ENCODE peak calls at places on chromosome 2, in four cellular contexts. One of them, this sample, is unnamed.

GRCh38 chr2:98823196-98824166 is 92.5 kb upstream of the MGAT4A start:
- DNase-seq in dorsolateral prefrontal cortex: no peak
- DNase-seq in cardiac muscle cell: no peak
- DNase-seq in pancreas: no peak
- DNase-seq in this sample: no peak

GRCh38 chr2:222038086-222038802 is 260.6 kb downstream of the PAX3 start:
- DNase-seq in dorsolateral prefrontal cortex: no peak
- DNase-seq in cardiac muscle cell: peak
- DNase-seq in pancreas: no peak
- DNase-seq in this sample: no peak

GRCh38 chr2:235496239-235496621 is 2.4 kb downstream of the AGAP1 start:
- DNase-seq in dorsolateral prefrontal cortex: no peak
- DNase-seq in cardiac muscle cell: no peak
- DNase-seq in pancreas: no peak
- DNase-seq in this sample: no peak

GRCh38 chr2:20071397-20072383 is 20.3 kb upstream of the LAPTM4A start:
- DNase-seq in dorsolateral prefrontal cortex: no peak
- DNase-seq in cardiac muscle cell: no peak
- DNase-seq in pancreas: peak
- DNase-seq in this sample: no peak

GRCh38 chr2:207879536-207879935 is 109.8 kb upstream of the FZD5 start:
- DNase-seq in dorsolateral prefrontal cortex: no peak
- DNase-seq in cardiac muscle cell: no peak
- DNase-seq in pancreas: no peak
- DNase-seq in this sample: no peak

GRCh38 chr2:228657807-228658402 is 476.4 kb upstream of the SPHKAP start:
- DNase-seq in dorsolateral prefrontal cortex: no peak
- DNase-seq in cardiac muscle cell: peak
- DNase-seq in pancreas: no peak
- DNase-seq in this sample: no peak

GRCh38 chr2:231711677-231712461 is 3.5 kb downstream of the PTMA start:
- DNase-seq in dorsolateral prefrontal cortex: no peak
- DNase-seq in cardiac muscle cell: no peak
- DNase-seq in pancreas: no peak
- DNase-seq in this sample: no peak

GRCh38 chr2:201208563-201209252 is 25.8 kb downstream of the CASP10 start:
- DNase-seq in dorsolateral prefrontal cortex: no peak
- DNase-seq in cardiac muscle cell: no peak
- DNase-seq in pancreas: no peak
- DNase-seq in this sample: peak

DNA sequence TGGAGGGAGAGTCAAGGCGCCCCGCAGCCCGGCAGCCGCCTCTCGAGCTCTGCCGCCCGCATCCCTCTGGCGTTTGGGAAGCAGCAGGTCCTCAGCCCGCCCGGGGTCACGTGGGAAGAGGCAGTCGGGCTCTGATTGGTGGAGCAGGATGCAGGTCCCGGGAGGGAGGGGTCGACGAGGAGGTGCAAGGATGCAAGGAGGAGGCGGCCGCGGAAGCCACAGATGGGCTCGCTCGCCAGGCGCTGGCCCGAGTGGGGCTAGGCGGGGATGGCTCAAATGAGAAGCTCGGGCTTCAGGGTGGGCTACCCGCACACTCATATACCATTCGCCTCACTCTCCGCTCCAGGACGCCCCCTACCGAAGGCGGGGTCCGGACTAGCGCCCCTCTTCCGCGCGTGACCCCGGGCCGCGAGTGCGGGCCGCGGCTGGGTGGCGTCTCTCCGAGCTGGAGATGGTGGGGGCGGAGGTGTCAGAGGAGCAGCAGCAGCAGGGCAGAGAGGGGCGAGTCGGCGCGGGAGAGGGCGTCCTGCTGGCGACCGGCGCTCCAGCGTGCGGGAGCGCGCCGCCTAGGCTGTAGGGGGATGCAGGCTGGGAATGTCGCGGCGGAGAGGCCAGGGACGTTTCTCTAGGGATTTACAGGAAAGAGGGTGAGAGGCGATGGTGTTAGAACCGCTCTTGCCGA is at the start of gene TMEFF2:
- DNase-seq in dorsolateral prefrontal cortex: peak
- DNase-seq in cardiac muscle cell: peak
- DNase-seq in pancreas: no peak
- DNase-seq in this sample: peak
- TF ChIP-seq CTCF in dorsolateral prefrontal cortex: peak
- TF ChIP-seq CTCF in cardiac muscle cell: peak
- TF ChIP-seq CTCF in pancreas: no peak
- TF ChIP-seq CTCF in this sample: no peak

GRCh38 chr2:162197095-162197825 is 45.2 kb upstream of the GCG start:
- DNase-seq in dorsolateral prefrontal cortex: no peak
- DNase-seq in cardiac muscle cell: no peak
- DNase-seq in pancreas: no peak
- DNase-seq in this sample: no peak
- TF ChIP-seq CTCF in dorsolateral prefrontal cortex: no peak
- TF ChIP-seq CTCF in cardiac muscle cell: no peak
- TF ChIP-seq CTCF in pancreas: no peak
- TF ChIP-seq CTCF in this sample: no peak

DNA sequence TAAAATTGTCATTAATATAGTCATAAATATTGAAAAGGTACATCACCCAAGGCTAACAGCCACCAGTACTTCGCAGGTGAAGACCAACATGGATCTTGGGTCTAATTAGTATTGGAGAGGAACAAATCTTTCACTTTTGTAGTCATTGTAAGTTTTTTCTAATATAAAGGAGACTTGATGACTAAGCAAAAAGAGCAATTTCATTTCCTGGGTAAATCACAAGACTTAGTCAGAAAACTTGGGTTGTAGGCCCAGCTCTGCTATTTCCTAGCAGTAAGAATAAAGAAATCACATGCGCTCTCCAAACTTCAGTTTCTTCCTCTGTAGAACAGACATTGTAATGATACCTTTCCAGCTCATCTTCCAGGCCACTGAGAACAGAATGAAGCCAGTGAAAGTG is 40.9 kb downstream of the NRP2 start:
- DNase-seq in dorsolateral prefrontal cortex: no peak
- DNase-seq in cardiac muscle cell: no peak
- DNase-seq in pancreas: no peak
- DNase-seq in this sample: no peak
- TF ChIP-seq CTCF in dorsolateral prefrontal cortex: no peak
- TF ChIP-seq CTCF in cardiac muscle cell: no peak
- TF ChIP-seq CTCF in pancreas: no peak
- TF ChIP-seq CTCF in this sample: no peak

GRCh38 chr2:214410918-214411554 is at the start of gene VWC2L:
- DNase-seq in dorsolateral prefrontal cortex: peak
- DNase-seq in cardiac muscle cell: peak
- DNase-seq in pancreas: peak
- DNase-seq in this sample: peak

GRCh38 chr2:214412679-214413078 is 1.8 kb downstream of the VWC2L start:
- DNase-seq in dorsolateral prefrontal cortex: no peak
- DNase-seq in cardiac muscle cell: no peak
- DNase-seq in pancreas: no peak
- DNase-seq in this sample: no peak

GRCh38 chr2:214410128-214410775 is 602 bp upstream of the VWC2L start:
- DNase-seq in dorsolateral prefrontal cortex: no peak
- DNase-seq in cardiac muscle cell: no peak
- DNase-seq in pancreas: no peak
- DNase-seq in this sample: no peak
- TF ChIP-seq CTCF in dorsolateral prefrontal cortex: peak
- TF ChIP-seq CTCF in cardiac muscle cell: no peak
- TF ChIP-seq CTCF in pancreas: no peak
- TF ChIP-seq CTCF in this sample: no peak

This sample was measured in lung.